ENCODE peak calls at places on chromosomes 3 and 15, in ten cellular contexts. I is hypothalamus; R is pons; B is T-cell; Z is left ventricle myocardium inferior; U is activated T-cell treated with anti-CD3 and anti-CD28 coated beads for 1 hour; V is foreskin fibroblast; A is MV-4-11; M is left lung; D is CD4-positive, CD25-positive, alpha-beta regulatory T cell. Y is an unnamed sample.

GRCh38 chr3:158074591-158074990 is 31.6 kb downstream of the SHOX2 start:
- DNase-seq in I (no peak), R (no peak), B (no peak), Z (no peak), U (no peak), V (no peak), A (no peak), M (no peak), D (no peak), Y (no peak)

GRCh38 chr3:37907906-37908305 is 46.2 kb downstream of the CTDSPL start:
- DNase-seq in I (no peak), R (peak; percentile 94), B (no peak), Z (no peak), U (no peak), V (no peak), A (peak; percentile 63), M (no peak), D (peak; percentile 6), Y (no peak)

GRCh38 chr3:133799794-133800585 is 5.6 kb upstream of the SRPRB start:
- DNase-seq in I (no peak), R (no peak), B (no peak), Z (no peak), U (no peak), V (peak; percentile 70), A (peak; percentile 78), M (no peak), D (no peak), Y (no peak)

GRCh38 chr15:44726136-44726535 is 10.2 kb upstream of the TRIM69 start:
- DNase-seq in I (no peak), R (no peak), B (no peak), Z (no peak), U (no peak), V (peak; percentile 39), A (peak; percentile 16), M (no peak), D (no peak), Y (no peak)

GRCh38 chr3:186815490-186815889 is 9.2 kb upstream of the RFC4 start:
- DNase-seq in I (no peak), R (no peak), B (no peak), Z (no peak), U (no peak), V (peak; percentile 78), A (peak; percentile 90), M (no peak), D (no peak), Y (no peak)

GRCh38 chr3:45417949-45418847 is 29.8 kb downstream of the LARS2 start:
- DNase-seq in I (no peak), R (no peak), B (no peak), Z (no peak), U (no peak), V (no peak), A (no peak), M (no peak), D (no peak), Y (no peak)

GRCh38 chr3:187287231-187287630 is 4.3 kb downstream of the MASP1 start:
- DNase-seq in I (no peak), R (no peak), B (no peak), Z (no peak), U (no peak), V (peak; percentile 26), A (no peak), M (no peak), D (no peak), Y (no peak)

GRCh38 chr3:141959921-141960554 is 83.6 kb downstream of the ATP1B3 start:
- DNase-seq in I (no peak), R (no peak), B (no peak), Z (no peak), U (no peak), V (peak; percentile 85), A (no peak), M (no peak), D (no peak), Y (no peak)

GRCh38 chr15:67927501-67928156 is 87.8 kb upstream of the RNU6-1 start:
- DNase-seq in I (no peak), R (no peak), B (no peak), Z (peak; percentile 68), U (no peak), V (peak; percentile 83), A (no peak), M (peak; percentile 84), D (no peak), Y (no peak)

GRCh38 chr3:149599236-149599635 is 58.6 kb downstream of the WWTR1 start:
- DNase-seq in I (no peak), R (peak; percentile 35), B (no peak), Z (peak; percentile 34), U (no peak), V (no peak), A (no peak), M (no peak), D (no peak), Y (no peak)

GRCh38 chr3:45151100-45151499 is 4.9 kb upstream of the CDCP1 start:
- DNase-seq in I (no peak), R (no peak), B (no peak), Z (no peak), U (no peak), V (no peak), A (no peak), M (no peak), D (no peak), Y (no peak)

GRCh38 chr15:36577082-36577481 is 2.3 kb upstream of the CDIN1 start:
- DNase-seq in I (no peak), R (no peak), B (no peak), Z (no peak), U (no peak), V (no peak), A (no peak), M (no peak), D (no peak), Y (no peak)

GRCh38 chr3:11718582-11719405 is 75.1 kb upstream of the VGLL4 start:
- DNase-seq in I (peak; percentile 41), R (peak; percentile 42), B (peak; percentile 20), Z (peak; percentile 44), U (peak; percentile 23), V (peak; percentile 80), A (peak; percentile 4), M (peak; percentile 67), D (peak; percentile 33), Y (no peak)

GRCh38 chr3:190673157-190673556 is 159.3 kb downstream of the IL1RAP start:
- DNase-seq in I (no peak), R (no peak), B (no peak), Z (no peak), U (no peak), V (no peak), A (no peak), M (no peak), D (no peak), Y (no peak)

GRCh38 chr15:96703087-96703486 is 372.6 kb downstream of the NR2F2 start:
- DNase-seq in I (no peak), R (no peak), B (no peak), Z (no peak), U (no peak), V (no peak), A (no peak), M (no peak), D (no peak), Y (no peak)

GRCh38 chr3:134453631-134454030 is 32.2 kb downstream of the ANAPC13 start:
- DNase-seq in I (no peak), R (no peak), B (no peak), Z (no peak), U (no peak), V (no peak), A (no peak), M (no peak), D (no peak), Y (no peak)

GRCh38 chr3:152595975-152596832 is 238.7 kb upstream of the P2RY1 start:
- DNase-seq in I (no peak), R (peak; percentile 73), B (no peak), Z (no peak), U (no peak), V (peak; percentile 93), A (peak; percentile 98), M (no peak), D (peak; percentile 4), Y (no peak)

GRCh38 chr3:41508063-41508696 is 308.9 kb downstream of the CTNNB1 start:
- DNase-seq in I (no peak), R (no peak), B (no peak), Z (no peak), U (no peak), V (no peak), A (no peak), M (no peak), D (no peak), Y (no peak)

GRCh38 chr3:48492461-48493202 is 11.3 kb downstream of the SHISA5 start:
- DNase-seq in I (no peak), R (no peak), B (no peak), Z (no peak), U (no peak), V (no peak), A (peak; percentile 97), M (no peak), D (no peak), Y (no peak)

GRCh38 chr3:72223628-72224027 is 438.7 kb upstream of the PROK2 start:
- DNase-seq in I (no peak), R (no peak), B (no peak), Z (no peak), U (no peak), V (no peak), A (no peak), M (no peak), D (no peak), Y (no peak)

GRCh38 chr3:155428558-155428957 is 135.1 kb upstream of the STRIT1 start:
- DNase-seq in I (no peak), R (no peak), B (no peak), Z (no peak), U (no peak), V (peak; percentile 82), A (no peak), M (no peak), D (no peak), Y (no peak)

GRCh38 chr3:149016669-149017541 is 25.6 kb downstream of the GYG1 start:
- DNase-seq in I (no peak), R (no peak), B (no peak), Z (no peak), U (no peak), V (peak; percentile 91), A (peak; percentile 57), M (no peak), D (no peak), Y (no peak)